ENCODE peak calls at places on chromosomes 16 and 17, in nine cellular contexts. J is fibroblast of lung, P is fibroblast of mammary gland, Y is HCT116, F is GM12865, L is retinal pigment epithelial cell, Q is tibial nerve, X is testis, T is lower leg skin. K is an unnamed sample.

GRCh38 chr17:5419959-5420653 is at the start of gene RPAIN:
- DNase-seq in J (no peak), P (peak; percentile 81), Y (peak; percentile 81), F (peak; percentile 92), L (peak; percentile 67), Q (peak; percentile 86), X (peak; percentile 96), T (peak; percentile 89), K (no peak)

GRCh38 chr17:62052765-62053338 is 12.2 kb downstream of the MED13 start:
- DNase-seq in J (no peak), P (no peak), Y (no peak), F (no peak), L (no peak), Q (no peak), X (no peak), T (no peak), K (no peak)

GRCh38 chr16:55048745-55049144 is 118.1 kb downstream of the IRX5 start:
- DNase-seq in J (no peak), P (no peak), Y (no peak), F (no peak), L (no peak), Q (no peak), X (no peak), T (no peak), K (no peak)

GRCh38 chr17:38870259-38871165 is 654 bp downstream of the LASP1 start:
- DNase-seq in J (peak; percentile 60), P (peak; percentile 53), Y (no peak), F (peak; percentile 81), L (no peak), Q (peak; percentile 75), X (peak; percentile 83), T (peak; percentile 77), K (no peak)

GRCh38 chr17:8015957-8016631 is 13.7 kb downstream of the GUCY2D start:
- DNase-seq in J (peak; percentile 15), P (no peak), Y (no peak), F (no peak), L (no peak), Q (no peak), X (no peak), T (no peak), K (no peak)

GRCh38 chr17:33328129-33328528 is 35.0 kb upstream of the ASIC2 start:
- DNase-seq in J (no peak), P (peak; percentile 3), Y (no peak), F (no peak), L (no peak), Q (no peak), X (no peak), T (no peak), K (no peak)

GRCh38 chr17:3754458-3755334 is 31.0 kb downstream of the HASPIN start:
- DNase-seq in J (no peak), P (peak; percentile 25), Y (peak; percentile 95), F (peak; percentile 68), L (no peak), Q (no peak), X (peak; percentile 82), T (peak; percentile 88), K (no peak)

GRCh38 chr17:29726721-29727252 is 104.1 kb upstream of the CORO6 start:
- DNase-seq in J (peak; percentile 44), P (peak; percentile 22), Y (no peak), F (peak; percentile 69), L (no peak), Q (no peak), X (no peak), T (no peak), K (no peak)

GRCh38 chr17:32256012-32256694 is 9.5 kb upstream of the RHBDL3 start:
- DNase-seq in J (peak; percentile 37), P (no peak), Y (no peak), F (no peak), L (no peak), Q (no peak), X (peak; percentile 37), T (no peak), K (no peak)

GRCh38 chr17:21376835-21377690 is 906 bp downstream of the KCNJ12 start:
- DNase-seq in J (peak; percentile 44), P (peak; percentile 24), Y (no peak), F (no peak), L (no peak), Q (no peak), X (peak; percentile 35), T (no peak), K (no peak)

GRCh38 chr17:67360880-67361279 is 5.5 kb downstream of the PSMD12 start:
- DNase-seq in J (no peak), P (no peak), Y (no peak), F (no peak), L (no peak), Q (no peak), X (no peak), T (no peak), K (no peak)

GRCh38 chr17:67364847-67365761 is 1.3 kb downstream of the PSMD12 start:
- DNase-seq in J (no peak), P (no peak), Y (no peak), F (peak; percentile 35), L (no peak), Q (no peak), X (no peak), T (no peak), K (no peak)

GRCh38 chr17:67362173-67362572 is 4.2 kb downstream of the PSMD12 start:
- DNase-seq in J (no peak), P (no peak), Y (no peak), F (no peak), L (no peak), Q (no peak), X (no peak), T (no peak), K (no peak)

GRCh38 chr17:67358612-67359011 is 7.8 kb downstream of the PSMD12 start:
- DNase-seq in J (peak; percentile 50), P (no peak), Y (no peak), F (no peak), L (no peak), Q (no peak), X (no peak), T (no peak), K (no peak)

GRCh38 chr17:67359960-67360817 is 6.2 kb downstream of the PSMD12 start:
- DNase-seq in J (peak; percentile 30), P (peak; percentile 54), Y (peak; percentile 46), F (peak; percentile 53), L (no peak), Q (no peak), X (no peak), T (no peak), K (no peak)
- TF ChIP-seq CTCF in J (peak; percentile 46), P (peak; percentile 47), Y (peak; percentile 41), F (peak; percentile 25), L (peak; percentile 51), Q (no peak), X (no peak), T (no peak), K (peak; percentile 36)

GRCh38 chr17:1643999-1644492 is 1.5 kb downstream of the SCARF1 start:
- DNase-seq in J (peak; percentile 28), P (no peak), Y (no peak), F (peak; percentile 51), L (no peak), Q (no peak), X (no peak), T (no peak), K (no peak)

GRCh38 chr17:1641065-1641403 is 4.5 kb downstream of the SCARF1 start:
- DNase-seq in J (no peak), P (no peak), Y (no peak), F (no peak), L (no peak), Q (no peak), X (no peak), T (no peak), K (no peak)

GRCh38 chr17:1644493-1645206 is 882 bp downstream of the SCARF1 start:
- DNase-seq in J (peak; percentile 67), P (peak; percentile 48), Y (no peak), F (peak; percentile 85), L (no peak), Q (no peak), X (no peak), T (no peak), K (no peak)

GRCh38 chr17:1645207-1646171 is at the start of gene SCARF1:
- DNase-seq in J (no peak), P (no peak), Y (no peak), F (no peak), L (no peak), Q (peak; percentile 31), X (peak; percentile 36), T (no peak), K (no peak)

DNA sequence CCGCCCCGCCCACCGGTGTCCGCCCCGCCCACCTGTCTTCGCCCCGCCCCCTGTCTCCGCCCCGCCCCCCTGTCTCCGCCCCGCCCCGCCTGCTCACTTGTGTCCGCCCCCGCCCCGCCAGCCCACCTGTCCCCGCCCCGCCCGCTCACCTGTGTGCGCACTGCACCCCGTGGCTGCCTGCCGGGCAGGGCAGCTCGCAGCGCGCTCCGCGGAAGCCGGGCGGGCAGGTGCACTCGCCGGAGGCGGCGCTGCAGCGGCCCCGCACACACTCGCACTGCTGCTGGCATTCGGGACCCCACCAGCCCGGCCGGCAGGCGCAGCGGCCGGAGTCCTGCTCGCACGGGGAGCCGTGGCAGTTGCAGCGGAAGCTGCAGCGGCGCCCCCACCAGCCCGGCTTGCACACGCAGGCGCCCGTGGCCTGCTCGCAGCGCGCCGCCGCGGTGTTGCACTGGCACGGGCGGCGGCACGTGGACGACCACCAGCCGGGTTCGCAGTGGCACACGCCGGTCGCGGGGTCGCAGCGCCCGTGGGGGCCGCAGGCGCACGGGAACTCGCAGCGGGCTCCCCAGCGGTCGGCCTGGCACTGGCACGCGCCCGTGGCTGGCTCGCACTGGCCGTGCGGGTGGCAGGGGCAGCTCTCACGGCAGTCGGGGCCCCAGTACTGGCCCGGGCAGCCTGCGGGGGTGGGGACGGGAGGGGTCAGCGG is 2.1 kb downstream of the SCARF1 start:
- DNase-seq in J (no peak), P (no peak), Y (peak; percentile 62), F (peak; percentile 71), L (no peak), Q (no peak), X (peak; percentile 64), T (no peak), K (no peak)
- H3K4me3 ChIP-seq in J (peak overlapping the region; percentile 42), P (no peak overlapping the region), Y (peak overlapping the region; percentile 61), F (peak overlapping the region; percentile 67), L (peak overlapping the region; percentile 20), Q (no peak overlapping the region), X (peak overlapping the region; percentile 20), T (peak overlapping the region; percentile 7), K (peak overlapping the region; percentile 47)

DNA sequence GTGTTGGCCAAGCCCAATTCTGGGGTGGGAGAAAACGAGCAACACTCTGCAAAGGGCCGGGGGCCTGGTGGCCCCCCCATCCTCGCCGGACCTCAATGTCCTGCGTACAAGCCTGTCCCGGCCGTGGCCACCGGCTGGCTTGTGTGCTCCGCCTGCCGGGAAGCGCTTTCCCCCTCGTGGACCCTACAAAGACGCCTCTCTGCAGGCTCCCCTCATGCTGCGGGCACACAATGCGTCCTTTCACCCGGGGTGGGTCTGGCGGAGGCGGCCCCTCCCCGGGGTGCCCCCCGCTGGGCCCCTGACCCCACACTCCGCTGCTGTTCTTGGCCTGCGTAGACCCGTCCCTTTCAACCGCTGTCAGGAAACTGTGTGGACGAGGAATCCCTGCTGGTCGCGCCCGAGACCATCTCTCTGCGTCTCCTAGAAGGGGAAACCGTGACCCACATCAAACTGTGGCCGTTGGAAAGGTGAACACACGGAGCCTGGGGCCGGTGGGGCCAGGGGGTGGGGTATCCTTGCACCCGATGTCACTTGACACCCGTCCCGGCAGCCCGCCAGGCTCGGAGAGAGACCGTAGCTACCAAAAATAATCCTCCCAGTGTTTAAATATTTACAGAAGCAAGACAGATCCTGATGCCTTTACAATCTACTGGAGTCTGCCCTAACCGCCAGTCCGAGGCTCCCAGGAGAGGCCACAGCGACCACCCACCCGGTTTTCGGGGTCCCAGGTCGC is 43.6 kb downstream of the TBC1D16 start:
- DNase-seq in J (no peak), P (no peak), Y (no peak), F (no peak), L (no peak), Q (no peak), X (no peak), T (no peak), K (no peak)
- TF ChIP-seq CTCF in J (no peak), P (no peak), Y (no peak), F (no peak), L (no peak), Q (no peak), X (no peak), T (no peak), K (no peak)

GRCh38 chr17:16989230-16989952 is 17.5 kb upstream of the TNFRSF13B start:
- DNase-seq in J (no peak), P (no peak), Y (no peak), F (peak; percentile 88), L (no peak), Q (no peak), X (no peak), T (no peak), K (no peak)
- H3K4me3 ChIP-seq in J (no peak overlapping the region), P (no peak overlapping the region), Y (no peak overlapping the region), F (peak overlapping the region; percentile 73), L (no peak overlapping the region), Q (no peak overlapping the region), X (no peak overlapping the region), T (no peak overlapping the region), K (no peak overlapping the region)

K was measured in AG04449.